ENCODE peak calls at places on chromosome 22, in eight cellular contexts. D, F, U, M, R, S, B and N are unnamed samples.
A peak's percentile ranks its signal among the peaks of the same experiment; 100 is the strongest.

GRCh38 chr22:23820748-23821211 is 18.0 kb downstream of the DERL3 start:
- DNase-seq in D (no peak), U (peak; percentile 12), F (no peak), M (no peak), B (no peak), S (no peak), R (no peak), N (no peak)

GRCh38 chr22:42553475-42554361 is at the start of gene SERHL2:
- DNase-seq in B (no peak), F (peak; percentile 95), M (peak; percentile 82), U (peak; percentile 90), S (peak; percentile 71), R (peak; percentile 89), D (peak; percentile 19), N (peak; percentile 72)

GRCh38 chr22:42184852-42185251 is 54.2 kb upstream of the CYP2D6 start:
- DNase-seq in M (no peak), F (no peak), D (no peak), U (no peak), R (no peak), S (no peak), B (no peak), N (no peak)

GRCh38 chr22:39396156-39396796 is 3.3 kb upstream of the TAB1 start:
- DNase-seq in B (no peak), S (no peak), M (no peak), U (no peak), F (no peak), D (no peak), R (no peak), N (peak; percentile 26)

GRCh38 chr22:35564975-35565867 is 24.6 kb downstream of the RASD2 start:
- DNase-seq in M (peak; percentile 56), B (no peak), R (no peak), U (no peak), S (peak; percentile 85), F (no peak), D (no peak), N (peak; percentile 59)

GRCh38 chr22:31241936-31242335 is 29.8 kb downstream of the LIMK2 start:
- DNase-seq in U (no peak), S (peak; percentile 25), D (no peak), R (no peak), B (no peak), M (no peak), F (no peak), N (peak; percentile 47)

GRCh38 chr22:35160268-35160667 is 94.3 kb downstream of the ISX start:
- DNase-seq in D (no peak), U (no peak), F (no peak), S (no peak), M (no peak), B (no peak), R (no peak), N (no peak)

GRCh38 chr22:20084547-20085413 is 4.7 kb downstream of the DGCR8 start:
- DNase-seq in M (no peak), F (no peak), S (peak; percentile 12), U (peak; percentile 88), B (no peak), D (no peak), R (no peak), N (peak; percentile 12)

GRCh38 chr22:30044369-30044768 is 35.9 kb upstream of the HORMAD2 start:
- DNase-seq in B (peak; percentile 97), S (peak; percentile 97), D (peak; percentile 74), R (peak; percentile 63), F (no peak), U (peak; percentile 45), M (peak; percentile 90), N (peak; percentile 96)

GRCh38 chr22:40010752-40011145 is 16.0 kb downstream of the FAM83F start:
- DNase-seq in U (no peak), M (no peak), F (no peak), R (no peak), D (no peak), S (no peak), B (no peak), N (no peak)

GRCh38 chr22:41574847-41575381 is 14.1 kb downstream of the CSDC2 start:
- DNase-seq in B (no peak), R (peak; percentile 39), M (peak; percentile 70), F (peak; percentile 73), U (no peak), S (peak; percentile 36), D (no peak), N (no peak)

GRCh38 chr22:35539910-35540599 is 576 bp upstream of the RASD2 start:
- DNase-seq in F (peak; percentile 79), M (no peak), R (no peak), B (no peak), S (no peak), U (peak; percentile 98), D (no peak), N (peak; percentile 35)

GRCh38 chr22:30650508-30651116 is 15.0 kb downstream of the SLC35E4 start:
- DNase-seq in F (no peak), U (no peak), R (no peak), B (no peak), S (no peak), M (no peak), D (no peak), N (no peak)

GRCh38 chr22:31960767-31961166 is 16.4 kb downstream of the YWHAH start:
- DNase-seq in D (no peak), M (no peak), F (no peak), R (no peak), S (no peak), U (no peak), B (no peak), N (no peak)

GRCh38 chr22:42873361-42873760 is 16.3 kb upstream of the ARFGAP3 start:
- DNase-seq in B (no peak), D (no peak), S (no peak), M (no peak), U (no peak), F (no peak), R (no peak), N (no peak)

GRCh38 chr22:21457023-21457787 is 10.0 kb upstream of the TMEM191C start:
- DNase-seq in F (peak; percentile 64), M (peak; percentile 15), S (no peak), D (no peak), U (no peak), B (no peak), R (peak; percentile 34), N (peak; percentile 32)

GRCh38 chr22:49084203-49084602 is 743.5 kb downstream of the BRD1 start:
- DNase-seq in S (no peak), B (no peak), R (no peak), F (peak; percentile 25), U (no peak), M (no peak), D (no peak), N (no peak)

GRCh38 chr22:19290400-19291217 is 910 bp downstream of the CLTCL1 start:
- DNase-seq in S (no peak), D (no peak), U (no peak), M (no peak), R (no peak), F (no peak), B (no peak), N (no peak)

DNA sequence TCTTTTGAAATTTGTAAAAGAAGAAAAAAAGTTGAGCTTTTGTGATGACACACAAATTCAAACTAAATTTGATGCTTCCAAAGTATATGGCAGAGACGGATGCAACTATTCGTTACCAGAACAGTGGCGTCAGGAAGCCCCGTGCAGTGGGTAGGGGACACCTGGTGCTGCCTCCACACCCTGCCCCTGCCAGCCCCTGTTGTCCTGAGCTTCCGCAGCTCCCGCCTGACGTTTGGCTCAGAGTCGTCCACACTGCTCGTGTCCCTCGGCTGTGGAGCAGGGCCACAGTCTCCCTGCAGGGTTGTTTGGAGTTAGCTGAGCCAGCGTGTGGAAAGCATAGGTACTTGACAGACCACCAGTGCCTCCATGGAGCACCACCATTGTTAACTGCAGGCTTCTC is 86.3 kb downstream of the ATXN10 start:
- DNase-seq in B (no peak), D (no peak), F (no peak), R (no peak), S (no peak), M (no peak), U (no peak), N (no peak)
- H3K4me3 ChIP-seq in B (no peak overlapping the region), D (no peak overlapping the region), F (no peak overlapping the region), R (no peak overlapping the region), S (no peak overlapping the region), M (no peak overlapping the region), U (no peak overlapping the region), N (no peak overlapping the region)

GRCh38 chr22:47060718-47061117 is 298.3 kb downstream of the TBC1D22A start:
- DNase-seq in S (no peak), M (no peak), R (no peak), B (no peak), F (no peak), U (no peak), D (no peak), N (no peak)
- H3K4me3 ChIP-seq in S (no peak overlapping the region), M (no peak overlapping the region), R (no peak overlapping the region), B (no peak overlapping the region), F (no peak overlapping the region), U (no peak overlapping the region), D (no peak overlapping the region), N (no peak overlapping the region)

DNA sequence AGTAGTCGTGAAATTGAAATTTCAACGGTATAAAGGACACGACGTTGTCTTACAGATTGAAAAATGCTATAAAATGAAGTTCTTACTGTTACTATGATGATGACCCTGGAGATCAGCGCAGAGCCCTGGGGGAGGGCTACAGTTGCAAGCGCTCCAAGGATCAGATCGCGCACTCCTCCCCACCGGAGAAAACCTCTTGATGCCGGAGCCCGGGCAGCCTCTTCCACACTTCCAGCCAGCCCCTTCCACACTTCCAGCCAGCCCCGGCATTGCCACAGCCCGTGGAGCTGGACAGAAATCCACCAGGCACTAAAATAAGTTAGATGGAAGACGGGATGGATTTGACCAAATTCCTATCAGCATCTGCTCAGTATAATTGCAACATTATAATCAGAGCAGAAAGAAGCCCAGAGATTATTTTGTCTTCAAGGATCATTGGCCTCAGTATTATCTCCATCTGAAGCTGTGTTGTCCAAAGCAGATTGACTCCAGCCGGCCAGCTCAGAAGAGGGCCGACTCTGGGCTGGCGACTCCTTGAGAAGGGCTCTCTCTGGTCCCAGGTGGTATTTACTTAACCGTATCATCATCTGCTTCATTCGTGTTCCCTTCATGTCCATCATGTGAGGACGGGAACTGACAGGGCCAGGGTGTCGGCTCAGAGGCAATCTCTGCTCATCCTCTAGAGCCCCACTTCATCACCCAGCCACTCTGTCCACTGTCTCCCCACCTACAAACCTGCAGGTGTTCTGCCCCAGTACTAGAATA is 777 bp upstream of the MICAL3 start:
- DNase-seq in S (no peak), B (no peak), R (no peak), D (no peak), U (peak; percentile 47), M (no peak), F (no peak), N (no peak)
- H3K4me3 ChIP-seq in S (peak overlapping the region; percentile 36), B (peak overlapping the region; percentile 78), R (peak overlapping the region; percentile 8), D (peak overlapping the region; percentile 67), U (peak overlapping the region; percentile 84), M (peak overlapping the region; percentile 42), F (peak overlapping the region; percentile 61), N (peak overlapping the region; percentile 57)

DNA sequence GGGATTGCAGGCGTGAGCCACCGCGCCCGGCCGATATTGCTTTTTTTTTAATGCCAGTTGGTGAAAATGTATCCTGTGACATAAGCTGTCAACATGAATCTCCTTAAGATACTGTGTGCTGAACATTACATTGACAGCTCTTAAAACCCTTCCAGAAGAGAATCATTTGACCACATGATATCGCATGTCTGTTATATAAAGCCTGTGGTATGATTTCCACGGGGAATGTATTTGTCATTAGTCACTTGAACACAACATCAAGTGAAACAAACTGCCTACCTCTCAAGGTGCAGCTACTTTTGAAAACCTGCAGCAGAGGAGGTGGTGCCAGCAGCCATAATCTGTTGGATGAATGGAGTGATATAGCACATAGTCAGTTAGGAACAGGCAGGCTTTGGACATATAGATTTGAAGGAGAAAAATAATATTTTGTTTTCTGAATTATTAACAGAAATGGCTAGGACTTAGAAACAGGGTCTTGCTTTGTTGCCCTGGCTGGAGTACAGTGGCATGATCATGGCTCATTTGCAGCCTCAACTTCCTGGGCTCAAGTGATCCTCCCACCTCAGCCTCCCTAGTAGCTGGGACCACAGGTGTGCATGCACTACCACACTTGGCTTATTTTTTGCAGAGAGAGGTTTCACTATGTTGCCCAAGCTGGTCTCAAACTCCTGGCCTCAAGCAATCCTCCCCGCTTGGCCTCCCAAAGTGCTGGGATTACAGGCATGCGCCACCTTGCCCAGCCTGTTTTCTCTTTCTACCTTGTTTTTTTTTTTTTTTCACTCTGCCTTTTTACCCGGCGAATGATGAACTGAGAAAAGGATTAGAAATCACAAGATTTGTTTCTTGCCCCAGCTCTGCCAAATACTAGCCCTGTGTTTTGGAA is 67.3 kb downstream of the BCL2L13 start:
- DNase-seq in F (no peak), B (no peak), M (no peak), R (no peak), U (no peak), S (no peak), D (no peak), N (no peak)
- H3K4me3 ChIP-seq in F (peak overlapping the region; percentile 39), B (peak overlapping the region; percentile 63), M (peak overlapping the region; percentile 44), R (no peak overlapping the region), U (peak overlapping the region; percentile 63), S (no peak overlapping the region), D (peak overlapping the region; percentile 15), N (peak overlapping the region; percentile 56)